ENCODE peak calls at places on chromosomes 3 and 15, in four cellular contexts. A is PC-9, Z is psoas muscle, W is neural progenitor cell. Q is an unnamed sample.

GRCh38 chr3:126541628-126542339 is 16.9 kb downstream of the C3orf22 start:
- DNase-seq in A (no peak), Z (no peak), W (no peak), Q (no peak)

GRCh38 chr3:159764211-159765024 is 224.2 kb upstream of the IL12A start:
- DNase-seq in A (no peak), Z (peak), W (peak), Q (peak)

GRCh38 chr15:50840520-50840919 is 68.0 kb upstream of the AP4E1 start:
- DNase-seq in A (no peak), Z (no peak), W (no peak), Q (no peak)

GRCh38 chr3:60707452-60708020 is 543.7 kb downstream of the FHIT start:
- DNase-seq in A (no peak), Z (no peak), W (no peak), Q (peak)

GRCh38 chr3:13515786-13516783 is 32.8 kb upstream of the FBLN2 start:
- DNase-seq in A (no peak), Z (peak), W (no peak), Q (no peak)

GRCh38 chr3:112774293-112774926 is 72.3 kb downstream of the CD200R1L start:
- DNase-seq in A (peak), Z (no peak), W (no peak), Q (peak)

GRCh38 chr3:124837065-124837464 is 50.1 kb downstream of the ITGB5 start:
- DNase-seq in A (no peak), Z (no peak), W (no peak), Q (no peak)

GRCh38 chr3:10373686-10374261 is 52.9 kb upstream of the SEC13 start:
- DNase-seq in A (no peak), Z (no peak), W (no peak), Q (no peak)

GRCh38 chr3:142779591-142779990 is 55.8 kb downstream of the TRPC1 start:
- DNase-seq in A (no peak), Z (no peak), W (no peak), Q (no peak)

GRCh38 chr3:149771652-149772271 is 19.5 kb upstream of the COMMD2 start:
- DNase-seq in A (peak), Z (no peak), W (peak), Q (no peak)

GRCh38 chr3:107402214-107402613 is 25.0 kb downstream of the CCDC54 start:
- DNase-seq in A (no peak), Z (no peak), W (no peak), Q (no peak)

GRCh38 chr15:33135355-33135781 is 59.1 kb downstream of the FMN1 start:
- DNase-seq in A (no peak), Z (peak), W (no peak), Q (no peak)

GRCh38 chr3:182793663-182794454 is 555 bp downstream of the ATP11B start:
- DNase-seq in A (no peak), Z (peak), W (peak), Q (no peak)

GRCh38 chr3:48256557-48256956 is 15.7 kb downstream of the ZNF589 start:
- DNase-seq in A (no peak), Z (no peak), W (no peak), Q (no peak)

GRCh38 chr15:79430901-79431635 is 1.1 kb upstream of the MINAR1 start:
- DNase-seq in A (no peak), Z (no peak), W (peak), Q (no peak)

GRCh38 chr15:36175781-36176211 is 403.6 kb upstream of the CDIN1 start:
- DNase-seq in A (no peak), Z (no peak), W (no peak), Q (no peak)

GRCh38 chr15:95884276-95884675 is 446.2 kb upstream of the NR2F2 start:
- DNase-seq in A (no peak), Z (no peak), W (peak), Q (no peak)

GRCh38 chr3:10602769-10603768 is 97.7 kb upstream of the ATP2B2 start:
- DNase-seq in A (no peak), Z (no peak), W (no peak), Q (no peak)

GRCh38 chr3:64484289-64484992 is 203.4 kb downstream of the ADAMTS9 start:
- DNase-seq in A (peak), Z (peak), W (peak), Q (peak)

GRCh38 chr3:33885496-33885895 is 87.1 kb downstream of the PDCD6IP start:
- DNase-seq in A (no peak), Z (no peak), W (no peak), Q (no peak)

GRCh38 chr3:33886015-33886414 is 87.6 kb downstream of the PDCD6IP start:
- DNase-seq in A (no peak), Z (no peak), W (no peak), Q (no peak)

GRCh38 chr3:33884701-33885100 is 86.3 kb downstream of the PDCD6IP start:
- DNase-seq in A (no peak), Z (no peak), W (no peak), Q (no peak)

GRCh38 chr3:33883538-33884203 is 85.2 kb downstream of the PDCD6IP start:
- DNase-seq in A (peak), Z (no peak), W (peak), Q (no peak)

GRCh38 chr3:33884204-33884561 is 85.8 kb downstream of the PDCD6IP start:
- DNase-seq in A (no peak), Z (no peak), W (peak), Q (no peak)
- TF ChIP-seq CTCF in A (no peak), Z (peak), W (no peak), Q (peak)

GRCh38 chr3:56133423-56133822 is 334.8 kb downstream of the ERC2 start:
- DNase-seq in A (no peak), Z (no peak), W (no peak), Q (no peak)
- H3K27ac ChIP-seq in A (no peak), Z (no peak), W (no peak), Q (no peak)

DNA sequence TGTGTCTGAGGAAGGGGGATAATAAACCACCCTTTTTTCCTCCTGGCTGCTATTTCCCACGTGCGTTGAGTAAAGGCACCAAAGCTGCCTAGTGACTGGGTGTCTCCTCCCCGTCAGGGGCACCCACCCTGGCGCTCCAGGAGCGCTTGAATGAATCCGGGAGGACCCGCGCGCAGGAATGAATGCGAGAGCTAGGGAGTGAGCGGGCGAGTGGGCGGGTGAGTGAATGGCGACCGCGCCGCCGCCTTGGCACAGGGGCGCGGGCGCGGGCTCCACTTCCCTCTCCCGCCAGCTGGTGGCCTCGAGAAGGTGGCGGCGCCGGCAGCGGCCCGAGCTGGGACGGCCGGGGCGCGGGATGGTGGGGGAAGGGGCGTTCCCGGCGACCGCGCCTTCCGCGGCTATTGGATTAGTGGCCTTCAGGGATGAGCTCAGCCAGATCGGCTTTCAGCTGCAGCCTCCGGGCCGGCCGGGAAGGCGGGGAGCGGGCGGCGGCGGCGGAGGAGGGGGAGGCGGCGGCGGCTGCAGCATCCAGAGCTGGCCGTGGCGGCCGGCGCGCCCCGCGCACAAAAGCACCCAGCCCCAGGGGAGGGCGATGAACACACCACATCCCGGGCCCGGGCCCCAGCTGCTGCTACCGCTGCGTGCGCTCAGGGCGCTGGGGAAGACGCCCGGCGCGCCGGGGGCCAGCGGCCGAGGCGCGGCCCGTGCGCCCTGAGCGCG is at the start of gene SPSB4:
- DNase-seq in A (peak), Z (peak), W (peak), Q (no peak)
- H3K4me3 ChIP-seq in A (no peak), Z (peak), W (peak), Q (peak)

DNA sequence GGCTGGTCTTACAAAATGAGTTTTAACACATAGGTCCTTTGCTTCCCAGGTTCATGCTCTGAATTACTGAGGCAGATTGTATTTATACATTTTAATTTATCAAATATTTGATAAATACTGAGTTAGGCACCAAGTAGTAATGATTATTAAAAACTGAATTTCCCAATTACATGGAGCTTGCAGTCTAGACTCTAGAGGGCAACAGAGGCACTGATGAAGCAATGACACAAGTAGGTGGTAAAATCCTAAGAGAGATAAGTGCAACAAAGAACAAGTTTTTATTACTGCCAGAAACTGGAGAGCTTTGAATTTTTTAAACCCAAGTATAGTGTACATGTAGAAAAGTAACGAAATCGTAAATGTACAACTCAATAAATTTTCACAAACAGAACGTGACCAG is 406.2 kb upstream of the RARB start:
- DNase-seq in A (no peak), Z (no peak), W (no peak), Q (no peak)
- TF ChIP-seq CTCF in A (peak), Z (peak), W (peak), Q (peak)

GRCh38 chr3:12508316-12508715 is 24.0 kb downstream of the TSEN2 start:
- DNase-seq in A (peak), Z (peak), W (no peak), Q (peak)
- H3K27ac ChIP-seq in A (no peak), Z (peak), W (no peak), Q (peak)

GRCh38 chr3:89079944-89080343 is 27.5 kb upstream of the EPHA3 start:
- DNase-seq in A (no peak), Z (no peak), W (no peak), Q (no peak)
- H3K4me3 ChIP-seq in A (no peak), Z (no peak), W (no peak), Q (no peak)

GRCh38 chr15:56428821-56429458 is 36.0 kb downstream of the MNS1 start:
- DNase-seq in A (no peak), Z (no peak), W (peak), Q (peak)
- TF ChIP-seq CTCF in A (peak), Z (peak), W (peak), Q (peak)

DNA sequence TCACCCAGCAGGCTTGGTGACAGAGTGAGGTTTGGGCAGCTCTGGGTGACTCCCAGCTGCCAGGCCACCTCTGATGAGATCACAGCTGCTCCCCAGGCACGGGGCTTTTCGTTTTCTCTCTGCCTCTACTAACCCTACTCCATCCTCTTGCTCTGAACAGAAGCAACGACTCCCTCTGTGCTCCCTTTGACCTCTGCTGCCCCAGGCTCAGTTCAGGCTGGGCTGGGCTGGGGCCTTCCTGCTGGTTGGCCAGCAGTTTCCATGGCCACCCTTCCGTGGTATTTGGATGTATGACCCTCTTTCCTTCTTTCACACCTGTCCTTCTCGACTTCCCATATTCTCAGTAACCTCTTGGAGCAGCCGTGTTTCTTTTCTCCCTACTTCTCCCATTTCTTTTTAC is 8.6 kb downstream of the RGMA start:
- DNase-seq in A (no peak), Z (no peak), W (no peak), Q (no peak)
- H3K27ac ChIP-seq in A (no peak), Z (peak), W (no peak), Q (no peak)

GRCh38 chr15:40106203-40107161 is 2.2 kb downstream of the BMF start:
- DNase-seq in A (peak), Z (peak), W (peak), Q (no peak)
- H3K4me3 ChIP-seq in A (peak), Z (peak), W (peak), Q (peak)

DNA sequence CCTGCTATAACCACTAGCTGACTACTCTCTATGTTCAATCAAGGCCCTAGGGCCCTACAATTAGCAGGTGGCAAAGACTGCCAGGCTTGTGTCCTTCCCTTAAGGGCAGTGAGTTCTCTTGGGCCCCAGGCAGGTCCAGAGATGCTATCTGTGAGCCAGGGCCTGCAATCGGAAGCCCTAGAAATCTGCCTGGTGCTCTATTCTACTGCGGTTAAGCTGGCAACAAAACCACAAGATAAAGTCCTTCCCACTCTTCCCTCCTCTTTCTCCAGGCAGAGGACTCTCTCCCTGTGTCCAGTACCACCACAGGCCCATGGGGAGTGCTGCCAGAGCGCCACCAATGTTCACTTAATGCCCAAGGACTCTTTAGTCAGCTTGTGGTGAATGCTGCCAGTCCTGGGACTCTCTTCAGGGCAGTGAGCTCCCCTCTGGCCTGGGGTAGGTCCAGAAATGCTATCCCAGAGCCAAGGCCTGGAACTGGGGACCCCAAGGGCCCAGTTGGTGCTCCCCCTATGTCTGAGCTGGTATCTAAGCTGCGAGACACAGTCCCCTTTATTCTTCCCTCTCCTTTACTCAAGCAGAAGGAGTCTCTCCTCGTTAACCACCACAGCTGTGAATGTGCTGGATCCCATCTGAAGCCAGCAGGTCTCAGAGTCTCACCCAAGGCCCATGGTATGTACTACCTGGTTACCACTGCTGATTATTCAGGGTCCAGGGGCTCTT is 34.7 kb downstream of the XXYLT1 start:
- DNase-seq in A (no peak), Z (no peak), W (no peak), Q (no peak)
- TF ChIP-seq CTCF in A (no peak), Z (no peak), W (no peak), Q (no peak)

Q was measured in AG04450.